ENCODE peak calls at places on chromosomes 13 and 19, in eight cellular contexts. One of them, this sample, is unnamed.

GRCh38 chr13:33524086-33524485 is 238.5 kb upstream of the STARD13 start:
- DNase-seq in GM20000: no peak
- DNase-seq in cardiac fibroblast: peak
- DNase-seq in SK-N-MC: no peak
- DNase-seq in body of pancreas: peak
- DNase-seq in CD4-positive, alpha-beta T cell: no peak
- DNase-seq in activated naive CD4-positive, alpha-beta T cell treated with anti-CD3 and anti-CD28 coated beads, Interleukin-2, amount 10 ng/mL, durations not matched to agents 7 days and 5 days: no peak
- DNase-seq in NCI-H524 treated with DMSO at 0.1 percent for 48 hours: no peak
- DNase-seq in this sample: no peak

GRCh38 chr19:5501907-5502306 is 46.7 kb downstream of the ZNRF4 start:
- DNase-seq in CD4-positive, alpha-beta T cell: no peak
- DNase-seq in cardiac fibroblast: no peak
- DNase-seq in SK-N-MC: no peak
- DNase-seq in NCI-H524 treated with DMSO at 0.1 percent for 48 hours: no peak
- DNase-seq in activated naive CD4-positive, alpha-beta T cell treated with anti-CD3 and anti-CD28 coated beads, Interleukin-2, amount 10 ng/mL, durations not matched to agents 7 days and 5 days: no peak
- DNase-seq in body of pancreas: no peak
- DNase-seq in GM20000: no peak
- DNase-seq in this sample: no peak

GRCh38 chr13:31965361-31966066 is 66.1 kb upstream of the FRY start:
- DNase-seq in activated naive CD4-positive, alpha-beta T cell treated with anti-CD3 and anti-CD28 coated beads, Interleukin-2, amount 10 ng/mL, durations not matched to agents 7 days and 5 days: no peak
- DNase-seq in CD4-positive, alpha-beta T cell: no peak
- DNase-seq in cardiac fibroblast: peak
- DNase-seq in NCI-H524 treated with DMSO at 0.1 percent for 48 hours: no peak
- DNase-seq in body of pancreas: peak
- DNase-seq in GM20000: peak
- DNase-seq in SK-N-MC: no peak
- DNase-seq in this sample: no peak

GRCh38 chr19:32258167-32258566 is 87.2 kb upstream of the ZNF507 start:
- DNase-seq in SK-N-MC: no peak
- DNase-seq in activated naive CD4-positive, alpha-beta T cell treated with anti-CD3 and anti-CD28 coated beads, Interleukin-2, amount 10 ng/mL, durations not matched to agents 7 days and 5 days: no peak
- DNase-seq in GM20000: no peak
- DNase-seq in CD4-positive, alpha-beta T cell: no peak
- DNase-seq in body of pancreas: no peak
- DNase-seq in cardiac fibroblast: no peak
- DNase-seq in NCI-H524 treated with DMSO at 0.1 percent for 48 hours: no peak
- DNase-seq in this sample: no peak

GRCh38 chr19:35717665-35718344 is at the start of gene KMT2B:
- DNase-seq in SK-N-MC: no peak
- DNase-seq in NCI-H524 treated with DMSO at 0.1 percent for 48 hours: no peak
- DNase-seq in CD4-positive, alpha-beta T cell: no peak
- DNase-seq in cardiac fibroblast: peak
- DNase-seq in body of pancreas: no peak
- DNase-seq in activated naive CD4-positive, alpha-beta T cell treated with anti-CD3 and anti-CD28 coated beads, Interleukin-2, amount 10 ng/mL, durations not matched to agents 7 days and 5 days: no peak
- DNase-seq in GM20000: peak
- DNase-seq in this sample: no peak

GRCh38 chr19:36246006-36246391 is 31.1 kb downstream of the ZNF146 start:
- DNase-seq in NCI-H524 treated with DMSO at 0.1 percent for 48 hours: no peak
- DNase-seq in cardiac fibroblast: peak
- DNase-seq in body of pancreas: no peak
- DNase-seq in activated naive CD4-positive, alpha-beta T cell treated with anti-CD3 and anti-CD28 coated beads, Interleukin-2, amount 10 ng/mL, durations not matched to agents 7 days and 5 days: no peak
- DNase-seq in CD4-positive, alpha-beta T cell: no peak
- DNase-seq in SK-N-MC: no peak
- DNase-seq in GM20000: no peak
- DNase-seq in this sample: no peak

GRCh38 chr19:14496029-14496848 is at the start of gene GIPC1:
- DNase-seq in CD4-positive, alpha-beta T cell: peak
- DNase-seq in SK-N-MC: peak
- DNase-seq in GM20000: peak
- DNase-seq in NCI-H524 treated with DMSO at 0.1 percent for 48 hours: peak
- DNase-seq in activated naive CD4-positive, alpha-beta T cell treated with anti-CD3 and anti-CD28 coated beads, Interleukin-2, amount 10 ng/mL, durations not matched to agents 7 days and 5 days: peak
- DNase-seq in body of pancreas: peak
- DNase-seq in cardiac fibroblast: peak
- DNase-seq in this sample: peak

GRCh38 chr13:50468849-50469669 is 374.4 kb downstream of the DLEU7 start:
- DNase-seq in activated naive CD4-positive, alpha-beta T cell treated with anti-CD3 and anti-CD28 coated beads, Interleukin-2, amount 10 ng/mL, durations not matched to agents 7 days and 5 days: no peak
- DNase-seq in CD4-positive, alpha-beta T cell: no peak
- DNase-seq in cardiac fibroblast: no peak
- DNase-seq in SK-N-MC: no peak
- DNase-seq in body of pancreas: no peak
- DNase-seq in GM20000: no peak
- DNase-seq in NCI-H524 treated with DMSO at 0.1 percent for 48 hours: no peak
- DNase-seq in this sample: no peak

GRCh38 chr19:16520074-16520973 is 21.9 kb downstream of the CHERP start:
- DNase-seq in SK-N-MC: no peak
- DNase-seq in activated naive CD4-positive, alpha-beta T cell treated with anti-CD3 and anti-CD28 coated beads, Interleukin-2, amount 10 ng/mL, durations not matched to agents 7 days and 5 days: no peak
- DNase-seq in CD4-positive, alpha-beta T cell: no peak
- DNase-seq in NCI-H524 treated with DMSO at 0.1 percent for 48 hours: no peak
- DNase-seq in body of pancreas: no peak
- DNase-seq in cardiac fibroblast: no peak
- DNase-seq in GM20000: no peak
- DNase-seq in this sample: no peak

GRCh38 chr19:36081894-36082293 is 27.2 kb downstream of the WDR62 start:
- DNase-seq in cardiac fibroblast: no peak
- DNase-seq in GM20000: no peak
- DNase-seq in CD4-positive, alpha-beta T cell: no peak
- DNase-seq in NCI-H524 treated with DMSO at 0.1 percent for 48 hours: no peak
- DNase-seq in SK-N-MC: no peak
- DNase-seq in body of pancreas: no peak
- DNase-seq in activated naive CD4-positive, alpha-beta T cell treated with anti-CD3 and anti-CD28 coated beads, Interleukin-2, amount 10 ng/mL, durations not matched to agents 7 days and 5 days: no peak
- DNase-seq in this sample: no peak

GRCh38 chr19:19064811-19065745 is 1.3 kb downstream of the SLC25A42 start:
- DNase-seq in body of pancreas: peak
- DNase-seq in NCI-H524 treated with DMSO at 0.1 percent for 48 hours: peak
- DNase-seq in cardiac fibroblast: no peak
- DNase-seq in GM20000: peak
- DNase-seq in SK-N-MC: no peak
- DNase-seq in CD4-positive, alpha-beta T cell: no peak
- DNase-seq in activated naive CD4-positive, alpha-beta T cell treated with anti-CD3 and anti-CD28 coated beads, Interleukin-2, amount 10 ng/mL, durations not matched to agents 7 days and 5 days: peak
- DNase-seq in this sample: no peak

GRCh38 chr19:50658438-50659317 is 9.4 kb downstream of the C19orf81 start:
- DNase-seq in GM20000: peak
- DNase-seq in NCI-H524 treated with DMSO at 0.1 percent for 48 hours: peak
- DNase-seq in body of pancreas: peak
- DNase-seq in SK-N-MC: no peak
- DNase-seq in CD4-positive, alpha-beta T cell: peak
- DNase-seq in cardiac fibroblast: peak
- DNase-seq in activated naive CD4-positive, alpha-beta T cell treated with anti-CD3 and anti-CD28 coated beads, Interleukin-2, amount 10 ng/mL, durations not matched to agents 7 days and 5 days: peak
- DNase-seq in this sample: no peak

GRCh38 chr13:39455534-39456175 is 147.3 kb downstream of the LHFPL6 start:
- DNase-seq in CD4-positive, alpha-beta T cell: no peak
- DNase-seq in SK-N-MC: no peak
- DNase-seq in cardiac fibroblast: peak
- DNase-seq in GM20000: no peak
- DNase-seq in body of pancreas: no peak
- DNase-seq in activated naive CD4-positive, alpha-beta T cell treated with anti-CD3 and anti-CD28 coated beads, Interleukin-2, amount 10 ng/mL, durations not matched to agents 7 days and 5 days: no peak
- DNase-seq in NCI-H524 treated with DMSO at 0.1 percent for 48 hours: no peak
- DNase-seq in this sample: no peak

GRCh38 chr19:39398297-39398864 is 7.2 kb downstream of the MED29 start:
- DNase-seq in activated naive CD4-positive, alpha-beta T cell treated with anti-CD3 and anti-CD28 coated beads, Interleukin-2, amount 10 ng/mL, durations not matched to agents 7 days and 5 days: peak
- DNase-seq in CD4-positive, alpha-beta T cell: no peak
- DNase-seq in SK-N-MC: no peak
- DNase-seq in GM20000: no peak
- DNase-seq in body of pancreas: peak
- DNase-seq in cardiac fibroblast: peak
- DNase-seq in NCI-H524 treated with DMSO at 0.1 percent for 48 hours: no peak
- DNase-seq in this sample: no peak

GRCh38 chr13:27526516-27526915 is 76.2 kb upstream of the MTIF3 start:
- DNase-seq in CD4-positive, alpha-beta T cell: no peak
- DNase-seq in cardiac fibroblast: no peak
- DNase-seq in body of pancreas: no peak
- DNase-seq in GM20000: no peak
- DNase-seq in activated naive CD4-positive, alpha-beta T cell treated with anti-CD3 and anti-CD28 coated beads, Interleukin-2, amount 10 ng/mL, durations not matched to agents 7 days and 5 days: no peak
- DNase-seq in NCI-H524 treated with DMSO at 0.1 percent for 48 hours: no peak
- DNase-seq in SK-N-MC: no peak
- DNase-seq in this sample: no peak

GRCh38 chr13:101424381-101425155 is 8.3 kb upstream of the NALCN start:
- DNase-seq in GM20000: no peak
- DNase-seq in SK-N-MC: no peak
- DNase-seq in CD4-positive, alpha-beta T cell: no peak
- DNase-seq in body of pancreas: peak
- DNase-seq in activated naive CD4-positive, alpha-beta T cell treated with anti-CD3 and anti-CD28 coated beads, Interleukin-2, amount 10 ng/mL, durations not matched to agents 7 days and 5 days: no peak
- DNase-seq in cardiac fibroblast: peak
- DNase-seq in NCI-H524 treated with DMSO at 0.1 percent for 48 hours: no peak
- DNase-seq in this sample: no peak

GRCh38 chr19:38384209-38385027 is 3.4 kb downstream of the GGN start:
- DNase-seq in GM20000: no peak
- DNase-seq in SK-N-MC: no peak
- DNase-seq in CD4-positive, alpha-beta T cell: no peak
- DNase-seq in cardiac fibroblast: peak
- DNase-seq in body of pancreas: no peak
- DNase-seq in activated naive CD4-positive, alpha-beta T cell treated with anti-CD3 and anti-CD28 coated beads, Interleukin-2, amount 10 ng/mL, durations not matched to agents 7 days and 5 days: no peak
- DNase-seq in NCI-H524 treated with DMSO at 0.1 percent for 48 hours: no peak
- DNase-seq in this sample: no peak

GRCh38 chr13:24459234-24459633 is 53.3 kb downstream of the PARP4 start:
- DNase-seq in GM20000: peak
- DNase-seq in cardiac fibroblast: peak
- DNase-seq in activated naive CD4-positive, alpha-beta T cell treated with anti-CD3 and anti-CD28 coated beads, Interleukin-2, amount 10 ng/mL, durations not matched to agents 7 days and 5 days: no peak
- DNase-seq in NCI-H524 treated with DMSO at 0.1 percent for 48 hours: no peak
- DNase-seq in CD4-positive, alpha-beta T cell: no peak
- DNase-seq in SK-N-MC: no peak
- DNase-seq in body of pancreas: no peak
- DNase-seq in this sample: no peak

GRCh38 chr13:99464441-99464949 is 36.8 kb upstream of the TM9SF2 start:
- DNase-seq in GM20000: peak
- DNase-seq in NCI-H524 treated with DMSO at 0.1 percent for 48 hours: no peak
- DNase-seq in body of pancreas: no peak
- DNase-seq in SK-N-MC: no peak
- DNase-seq in cardiac fibroblast: no peak
- DNase-seq in activated naive CD4-positive, alpha-beta T cell treated with anti-CD3 and anti-CD28 coated beads, Interleukin-2, amount 10 ng/mL, durations not matched to agents 7 days and 5 days: no peak
- DNase-seq in CD4-positive, alpha-beta T cell: no peak
- DNase-seq in this sample: no peak

GRCh38 chr19:5951338-5951861 is 26.5 kb downstream of the RANBP3 start:
- DNase-seq in CD4-positive, alpha-beta T cell: no peak
- DNase-seq in body of pancreas: no peak
- DNase-seq in GM20000: peak
- DNase-seq in NCI-H524 treated with DMSO at 0.1 percent for 48 hours: no peak
- DNase-seq in cardiac fibroblast: no peak
- DNase-seq in SK-N-MC: no peak
- DNase-seq in activated naive CD4-positive, alpha-beta T cell treated with anti-CD3 and anti-CD28 coated beads, Interleukin-2, amount 10 ng/mL, durations not matched to agents 7 days and 5 days: no peak
- DNase-seq in this sample: no peak

GRCh38 chr13:39417643-39418042 is 185.3 kb downstream of the LHFPL6 start:
- DNase-seq in NCI-H524 treated with DMSO at 0.1 percent for 48 hours: no peak
- DNase-seq in body of pancreas: no peak
- DNase-seq in activated naive CD4-positive, alpha-beta T cell treated with anti-CD3 and anti-CD28 coated beads, Interleukin-2, amount 10 ng/mL, durations not matched to agents 7 days and 5 days: no peak
- DNase-seq in CD4-positive, alpha-beta T cell: no peak
- DNase-seq in SK-N-MC: no peak
- DNase-seq in GM20000: no peak
- DNase-seq in cardiac fibroblast: peak
- DNase-seq in this sample: no peak

GRCh38 chr19:14114854-14115253 is 2.7 kb downstream of the PRKACA start:
- DNase-seq in cardiac fibroblast: peak
- DNase-seq in activated naive CD4-positive, alpha-beta T cell treated with anti-CD3 and anti-CD28 coated beads, Interleukin-2, amount 10 ng/mL, durations not matched to agents 7 days and 5 days: peak
- DNase-seq in NCI-H524 treated with DMSO at 0.1 percent for 48 hours: no peak
- DNase-seq in GM20000: peak
- DNase-seq in CD4-positive, alpha-beta T cell: peak
- DNase-seq in SK-N-MC: no peak
- DNase-seq in body of pancreas: peak
- DNase-seq in this sample: no peak

GRCh38 chr13:106533101-106533939 is 2.1 kb downstream of the EFNB2 start:
- DNase-seq in NCI-H524 treated with DMSO at 0.1 percent for 48 hours: no peak
- DNase-seq in activated naive CD4-positive, alpha-beta T cell treated with anti-CD3 and anti-CD28 coated beads, Interleukin-2, amount 10 ng/mL, durations not matched to agents 7 days and 5 days: peak
- DNase-seq in body of pancreas: peak
- DNase-seq in GM20000: peak
- DNase-seq in cardiac fibroblast: peak
- DNase-seq in SK-N-MC: no peak
- DNase-seq in CD4-positive, alpha-beta T cell: no peak
- DNase-seq in this sample: no peak

GRCh38 chr19:5530701-5531100 is 37.1 kb downstream of the TINCR start:
- DNase-seq in GM20000: no peak
- DNase-seq in SK-N-MC: no peak
- DNase-seq in CD4-positive, alpha-beta T cell: no peak
- DNase-seq in NCI-H524 treated with DMSO at 0.1 percent for 48 hours: no peak
- DNase-seq in body of pancreas: no peak
- DNase-seq in activated naive CD4-positive, alpha-beta T cell treated with anti-CD3 and anti-CD28 coated beads, Interleukin-2, amount 10 ng/mL, durations not matched to agents 7 days and 5 days: no peak
- DNase-seq in cardiac fibroblast: no peak
- DNase-seq in this sample: no peak

GRCh38 chr13:39956036-39956435 is 300.6 kb downstream of the COG6 start:
- DNase-seq in cardiac fibroblast: no peak
- DNase-seq in SK-N-MC: no peak
- DNase-seq in NCI-H524 treated with DMSO at 0.1 percent for 48 hours: no peak
- DNase-seq in activated naive CD4-positive, alpha-beta T cell treated with anti-CD3 and anti-CD28 coated beads, Interleukin-2, amount 10 ng/mL, durations not matched to agents 7 days and 5 days: no peak
- DNase-seq in body of pancreas: no peak
- DNase-seq in CD4-positive, alpha-beta T cell: no peak
- DNase-seq in GM20000: peak
- DNase-seq in this sample: no peak

GRCh38 chr13:50410921-50411712 is 395.9 kb downstream of the KCNRG start:
- DNase-seq in body of pancreas: no peak
- DNase-seq in CD4-positive, alpha-beta T cell: no peak
- DNase-seq in cardiac fibroblast: peak
- DNase-seq in SK-N-MC: no peak
- DNase-seq in GM20000: no peak
- DNase-seq in NCI-H524 treated with DMSO at 0.1 percent for 48 hours: no peak
- DNase-seq in activated naive CD4-positive, alpha-beta T cell treated with anti-CD3 and anti-CD28 coated beads, Interleukin-2, amount 10 ng/mL, durations not matched to agents 7 days and 5 days: no peak
- DNase-seq in this sample: no peak

GRCh38 chr19:17109962-17110598 is 34.5 kb downstream of the MYO9B start:
- DNase-seq in SK-N-MC: no peak
- DNase-seq in body of pancreas: peak
- DNase-seq in activated naive CD4-positive, alpha-beta T cell treated with anti-CD3 and anti-CD28 coated beads, Interleukin-2, amount 10 ng/mL, durations not matched to agents 7 days and 5 days: no peak
- DNase-seq in cardiac fibroblast: no peak
- DNase-seq in GM20000: peak
- DNase-seq in NCI-H524 treated with DMSO at 0.1 percent for 48 hours: no peak
- DNase-seq in CD4-positive, alpha-beta T cell: no peak
- DNase-seq in this sample: no peak

GRCh38 chr19:1406496-1406817 is 929 bp upstream of the DAZAP1 start:
- DNase-seq in CD4-positive, alpha-beta T cell: no peak
- DNase-seq in NCI-H524 treated with DMSO at 0.1 percent for 48 hours: no peak
- DNase-seq in cardiac fibroblast: no peak
- DNase-seq in body of pancreas: peak
- DNase-seq in SK-N-MC: no peak
- DNase-seq in GM20000: no peak
- DNase-seq in activated naive CD4-positive, alpha-beta T cell treated with anti-CD3 and anti-CD28 coated beads, Interleukin-2, amount 10 ng/mL, durations not matched to agents 7 days and 5 days: no peak
- DNase-seq in this sample: no peak

GRCh38 chr19:4896372-4896771 is 6.3 kb downstream of the ARRDC5 start:
- DNase-seq in SK-N-MC: no peak
- DNase-seq in GM20000: no peak
- DNase-seq in activated naive CD4-positive, alpha-beta T cell treated with anti-CD3 and anti-CD28 coated beads, Interleukin-2, amount 10 ng/mL, durations not matched to agents 7 days and 5 days: no peak
- DNase-seq in body of pancreas: peak
- DNase-seq in NCI-H524 treated with DMSO at 0.1 percent for 48 hours: no peak
- DNase-seq in cardiac fibroblast: peak
- DNase-seq in CD4-positive, alpha-beta T cell: no peak
- DNase-seq in this sample: no peak